ENCODE peak calls at places on chromosomes 11 and 22, in nine cellular contexts. K, P, Z, L, T, C, J, V and O are unnamed samples.

GRCh38 chr22:49590381-49590780 is 237.3 kb downstream of the BRD1 start:
- DNase-seq in K (no peak), P (no peak), Z (no peak), L (no peak), T (no peak), C (no peak), J (no peak), V (no peak), O (no peak)

GRCh38 chr11:73875840-73876239 is 806 bp downstream of the COA4 start:
- DNase-seq in K (no peak), P (no peak), Z (no peak), L (no peak), T (peak), C (no peak), J (no peak), V (no peak), O (no peak)

GRCh38 chr11:70580036-70580805 is 181.9 kb downstream of the CTTN start:
- DNase-seq in K (no peak), P (no peak), Z (no peak), L (no peak), T (no peak), C (no peak), J (no peak), V (no peak), O (no peak)

GRCh38 chr22:28047740-28048139 is 128.7 kb upstream of the PITPNB start:
- DNase-seq in K (no peak), P (no peak), Z (no peak), L (no peak), T (no peak), C (no peak), J (no peak), V (no peak), O (no peak)

GRCh38 chr11:111631666-111632039 is 29.4 kb downstream of the SIK2 start:
- DNase-seq in K (no peak), P (no peak), Z (peak), L (no peak), T (peak), C (no peak), J (no peak), V (no peak), O (no peak)

GRCh38 chr22:43901976-43902643 is 10.3 kb upstream of the PNPLA5 start:
- DNase-seq in K (no peak), P (no peak), Z (peak), L (no peak), T (no peak), C (no peak), J (no peak), V (no peak), O (no peak)

GRCh38 chr22:36227806-36228205 is 11.5 kb downstream of the APOL2 start:
- DNase-seq in K (no peak), P (no peak), Z (no peak), L (no peak), T (no peak), C (no peak), J (no peak), V (no peak), O (no peak)

GRCh38 chr22:24177045-24177444 is 4.2 kb upstream of the SUSD2 start:
- DNase-seq in K (no peak), P (no peak), Z (no peak), L (no peak), T (no peak), C (no peak), J (no peak), V (no peak), O (no peak)

GRCh38 chr11:31805037-31805628 is 6.0 kb downstream of the PAX6 start:
- DNase-seq in K (no peak), P (no peak), Z (no peak), L (no peak), T (no peak), C (no peak), J (no peak), V (no peak), O (no peak)

GRCh38 chr11:26994579-26995210 is 783 bp downstream of the FIBIN start:
- DNase-seq in K (no peak), P (peak), Z (no peak), L (no peak), T (no peak), C (no peak), J (no peak), V (no peak), O (peak)

GRCh38 chr22:46769191-46769675 is 6.8 kb downstream of the TBC1D22A start:
- DNase-seq in K (no peak), P (no peak), Z (no peak), L (no peak), T (no peak), C (no peak), J (no peak), V (peak), O (no peak)

DNA sequence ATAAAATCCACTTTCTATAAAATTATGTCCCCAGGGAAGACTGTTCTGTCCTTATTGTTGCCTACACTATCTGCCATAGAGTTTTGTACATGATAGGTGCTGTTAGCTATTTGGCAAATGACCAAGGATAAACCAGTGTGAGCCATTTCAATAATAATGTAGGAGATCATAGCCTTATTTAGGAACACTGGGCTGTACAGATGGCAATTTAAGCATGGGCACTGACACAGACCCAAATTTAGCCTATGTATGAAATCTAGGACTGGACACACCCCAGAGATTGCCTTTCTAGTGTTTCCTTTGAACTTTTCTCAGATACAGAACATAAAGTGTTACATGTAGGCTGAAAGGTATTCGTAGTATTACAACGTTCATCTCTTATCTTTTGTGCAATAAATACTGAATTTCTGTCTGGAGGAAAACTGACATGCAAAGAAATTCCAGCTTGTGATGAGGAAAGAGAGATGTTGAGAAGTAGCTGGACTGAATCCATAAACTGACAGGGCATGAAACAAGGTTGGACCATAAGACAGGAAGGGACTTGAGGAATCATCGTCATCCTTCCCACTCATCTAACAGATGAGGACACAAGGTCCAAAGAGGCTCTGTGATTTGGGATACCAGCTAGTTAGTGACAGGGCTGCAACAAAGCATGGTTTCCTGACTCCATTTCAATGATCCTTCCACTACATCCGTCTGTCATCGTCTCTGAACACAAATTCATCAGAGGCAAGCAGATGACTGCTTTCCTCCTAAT is 60.3 kb downstream of the TMPRSS5 start:
- DNase-seq in K (no peak), P (no peak), Z (no peak), L (no peak), T (no peak), C (no peak), J (no peak), V (no peak), O (no peak)
- TF ChIP-seq POLR2A in K (no peak), P (no peak), Z (no peak), L (no peak), T (no peak), C (no peak), J (no peak), V (no peak), O (no peak)

GRCh38 chr11:102479733-102480132 is 27.2 kb upstream of the TMEM123 start:
- DNase-seq in K (no peak), P (no peak), Z (no peak), L (no peak), T (no peak), C (no peak), J (no peak), V (no peak), O (no peak)

GRCh38 chr11:102478660-102479245 is 26.2 kb upstream of the TMEM123 start:
- DNase-seq in K (no peak), P (no peak), Z (no peak), L (no peak), T (no peak), C (no peak), J (no peak), V (no peak), O (no peak)

GRCh38 chr11:102473543-102473942 is 21.0 kb upstream of the TMEM123 start:
- DNase-seq in K (no peak), P (no peak), Z (no peak), L (no peak), T (no peak), C (no peak), J (no peak), V (no peak), O (no peak)

GRCh38 chr11:102476069-102476468 is 23.5 kb upstream of the TMEM123 start:
- DNase-seq in K (no peak), P (no peak), Z (peak), L (no peak), T (no peak), C (no peak), J (no peak), V (no peak), O (no peak)

GRCh38 chr11:102476812-102477211 is 24.2 kb upstream of the TMEM123 start:
- DNase-seq in K (no peak), P (no peak), Z (peak), L (no peak), T (peak), C (no peak), J (no peak), V (peak), O (no peak)
- TF ChIP-seq POLR2A in K (no peak), P (no peak), Z (no peak), L (no peak), T (no peak), C (no peak), J (no peak), V (no peak), O (no peak)

GRCh38 chr11:66957971-66958231 is 282 bp downstream of the PC start:
- DNase-seq in K (no peak), P (no peak), Z (no peak), L (no peak), T (no peak), C (no peak), J (no peak), V (no peak), O (no peak)

GRCh38 chr11:66958956-66959274 is 732 bp upstream of the PC start:
- DNase-seq in K (no peak), P (no peak), Z (no peak), L (no peak), T (no peak), C (no peak), J (no peak), V (no peak), O (no peak)

GRCh38 chr11:66956689-66957290 is 1.4 kb downstream of the PC start:
- DNase-seq in K (no peak), P (peak), Z (peak), L (no peak), T (no peak), C (no peak), J (no peak), V (peak), O (no peak)

GRCh38 chr11:66962247-66962646 is 4.1 kb upstream of the PC start:
- DNase-seq in K (no peak), P (no peak), Z (no peak), L (no peak), T (no peak), C (no peak), J (no peak), V (no peak), O (no peak)

DNA sequence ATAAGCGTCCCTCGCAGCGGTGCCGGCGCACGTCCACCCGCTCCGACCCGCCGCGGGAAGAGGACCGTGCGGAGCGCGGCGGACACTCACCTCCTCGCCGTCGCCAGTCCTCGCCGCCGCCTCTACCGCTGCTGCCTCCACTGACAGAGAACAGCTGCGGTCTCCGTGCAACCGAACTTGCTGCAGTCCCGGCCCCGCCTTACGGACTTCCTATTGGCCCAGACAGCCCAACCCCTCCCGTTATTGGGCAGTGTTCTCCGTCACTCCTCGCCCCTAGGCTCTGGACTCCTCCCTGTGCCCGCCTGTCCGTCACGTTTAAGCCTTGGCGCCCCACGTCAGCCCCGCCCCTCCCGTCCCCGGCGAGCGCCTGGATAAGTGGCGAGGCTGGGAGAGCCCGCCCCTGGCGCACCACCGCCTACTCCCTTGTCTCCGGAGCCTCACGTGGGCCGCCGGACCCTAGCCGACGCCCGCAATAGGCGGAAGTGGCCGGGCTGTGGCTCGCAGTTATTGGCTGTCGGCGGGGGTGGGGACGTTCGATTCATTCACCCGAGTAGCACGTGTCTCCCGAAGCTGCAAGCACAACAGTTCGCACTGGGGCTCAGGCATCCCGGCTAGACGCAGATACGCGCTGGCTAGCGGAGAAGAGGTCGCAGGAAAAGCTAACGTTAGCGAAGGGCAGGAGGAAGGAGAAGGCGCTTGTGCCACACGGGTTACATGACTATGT is at the start of gene PC:
- DNase-seq in K (peak), P (peak), Z (peak), L (peak), T (peak), C (peak), J (peak), V (peak), O (peak)
- TF ChIP-seq POLR2A in K (peak), P (peak), Z (peak), L (peak), T (no peak), C (peak), J (peak), V (peak), O (peak)

GRCh38 chr11:66592457-66593302 is at the start of the genes CCDC87 and CCS:
- DNase-seq in K (peak), P (peak), Z (peak), L (peak), T (peak), C (peak), J (peak), V (peak), O (peak)
- TF ChIP-seq POLR2A in K (peak), P (peak), Z (peak), L (peak), T (peak), C (peak), J (peak), V (peak), O (peak)

GRCh38 chr11:125625594-125626380 is 824 bp downstream of the CHEK1 start:
- DNase-seq in K (peak), P (peak), Z (peak), L (peak), T (peak), C (peak), J (peak), V (peak), O (peak)
- TF ChIP-seq POLR2A in K (peak), P (no peak), Z (peak), L (peak), T (peak), C (peak), J (peak), V (peak), O (peak)